ENCODE peak calls at places on chromosomes 12 and 14, in five cellular contexts. Z is SK-N-SH, H is K562, L is HepG2, I is GM12878. Y is an unnamed sample.

GRCh38 chr12:78155546-78155945 is 324.9 kb downstream of the NAV3 start:
- DNase-seq in H (no peak), I (no peak), L (no peak), Z (no peak), Y (peak; percentile 7)

GRCh38 chr14:88129306-88130056 is 124.5 kb downstream of the GPR65 start:
- DNase-seq in H (no peak), L (no peak), Z (no peak), I (no peak), Y (peak; percentile 23)

GRCh38 chr12:27987311-27987710 is 14.8 kb upstream of the PTHLH start:
- DNase-seq in H (no peak), I (no peak), Z (no peak), L (no peak), Y (no peak)

GRCh38 chr12:12626471-12626870 is 14.8 kb downstream of the CREBL2 start:
- DNase-seq in H (no peak), L (no peak), Z (no peak), I (no peak), Y (peak; percentile 12)

GRCh38 chr12:88185988-88186387 is 43.9 kb downstream of the TMTC3 start:
- DNase-seq in H (no peak), I (peak; percentile 3), L (no peak), Z (no peak), Y (peak; percentile 83)

GRCh38 chr12:22064968-22065367 is 18.9 kb downstream of the CMAS start:
- DNase-seq in L (no peak), H (no peak), I (no peak), Z (no peak), Y (no peak)

GRCh38 chr12:6089041-6089823 is 35.2 kb downstream of the VWF start:
- DNase-seq in H (no peak), Z (no peak), L (peak; percentile 56), I (no peak), Y (peak; percentile 52)

GRCh38 chr12:131090254-131091210 is 136.8 kb downstream of the ADGRD1 start:
- DNase-seq in Z (no peak), L (no peak), H (no peak), I (no peak), Y (no peak)

GRCh38 chr12:88472775-88473174 is 107.5 kb downstream of the KITLG start:
- DNase-seq in H (no peak), Z (no peak), I (no peak), L (no peak), Y (peak; percentile 82)

GRCh38 chr14:106442857-106443256 is 916.5 kb downstream of the TMEM121 start:
- DNase-seq in I (no peak), L (no peak), H (peak; percentile 12), Z (no peak), Y (no peak)

GRCh38 chr12:112906712-112907414 is at the start of gene OAS1:
- DNase-seq in L (peak; percentile 72), H (no peak), Z (peak; percentile 59), I (peak; percentile 89), Y (peak; percentile 22)

GRCh38 chr14:75993567-75994041 is 8.0 kb downstream of the IFT43 start:
- DNase-seq in H (no peak), Z (no peak), I (peak; percentile 47), L (no peak), Y (no peak)

GRCh38 chr12:57619434-57620244 is 8.4 kb downstream of the ARHGEF25 start:
- DNase-seq in H (no peak), L (no peak), I (no peak), Z (no peak), Y (no peak)

GRCh38 chr14:89757313-89757939 is 197.1 kb downstream of the EFCAB11 start:
- DNase-seq in I (no peak), H (no peak), Z (no peak), L (no peak), Y (no peak)

GRCh38 chr14:99350751-99351150 is 78.8 kb upstream of the BCL11B start:
- DNase-seq in I (no peak), L (no peak), Z (peak; percentile 44), H (no peak), Y (no peak)

GRCh38 chr14:53613404-53614253 is 343.0 kb downstream of the BMP4 start:
- DNase-seq in Z (no peak), H (no peak), I (peak; percentile 98), L (peak; percentile 100), Y (peak; percentile 90)

DNA sequence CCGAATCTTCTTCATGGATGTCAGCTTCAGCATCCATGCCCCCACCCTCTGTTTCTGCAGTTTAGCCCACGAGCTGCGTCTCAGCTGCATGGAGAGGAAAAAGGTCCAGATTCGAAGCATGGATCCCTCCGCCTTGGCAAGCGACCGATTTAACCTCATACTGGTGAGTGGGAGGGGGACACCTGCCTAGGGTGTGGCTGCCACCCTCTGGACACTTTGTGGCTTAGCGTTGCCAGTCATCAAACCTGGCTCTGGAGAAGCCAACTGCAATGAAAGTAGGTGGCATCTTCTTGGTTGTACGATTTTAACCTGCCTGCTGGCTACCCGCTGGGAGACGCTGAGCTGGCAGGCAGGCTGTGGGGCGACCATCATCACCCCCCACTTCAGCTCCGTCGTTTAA is 16.7 kb downstream of the DCAF4 start:
- DNase-seq in I (no peak), Z (no peak), H (no peak), L (no peak), Y (no peak)
- TF ChIP-seq MXI1 in I (no peak), Z (no peak), H (no peak), L (no peak), Y (no peak)

GRCh38 chr12:647713-648085 is 15.5 kb downstream of the NINJ2 start:
- DNase-seq in H (no peak), I (no peak), Z (no peak), L (no peak), Y (no peak)

GRCh38 chr12:644818-645552 is 18.3 kb downstream of the NINJ2 start:
- DNase-seq in Z (no peak), H (no peak), I (no peak), L (no peak), Y (no peak)

GRCh38 chr12:646303-647038 is 16.8 kb downstream of the NINJ2 start:
- DNase-seq in Z (no peak), I (no peak), H (peak; percentile 43), L (peak; percentile 95), Y (no peak)

GRCh38 chr12:645563-646071 is 17.6 kb downstream of the NINJ2 start:
- DNase-seq in I (no peak), Z (no peak), H (peak; percentile 83), L (peak; percentile 79), Y (peak; percentile 62)

GRCh38 chr12:647039-647712 is 16.1 kb downstream of the NINJ2 start:
- DNase-seq in H (no peak), Z (no peak), I (no peak), L (no peak), Y (no peak)
- H3K27ac ChIP-seq in H (no peak overlapping the region), Z (no peak overlapping the region), I (peak overlapping the region; percentile 31), L (peak overlapping the region; percentile 80), Y (no peak overlapping the region)

DNA sequence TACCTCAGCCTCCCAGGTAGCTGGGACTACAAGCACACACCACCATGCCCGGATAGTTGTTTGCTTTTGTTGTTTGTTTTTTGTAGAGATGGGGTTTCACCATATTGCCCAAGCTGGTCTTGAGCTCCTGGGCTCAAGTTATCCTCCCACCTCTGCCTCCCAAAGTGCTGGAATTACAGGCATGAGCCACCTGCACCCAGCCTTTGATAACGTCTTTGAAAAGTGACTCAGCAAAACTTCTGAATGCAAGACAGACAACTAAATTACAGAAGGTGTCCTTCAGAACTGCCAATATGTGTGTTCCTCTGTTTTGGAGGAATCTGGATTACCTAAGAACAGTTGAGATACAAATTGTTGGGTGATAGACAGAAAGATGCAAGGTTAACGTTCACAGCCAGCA is 99.8 kb downstream of the ESR2 start:
- DNase-seq in I (no peak), L (peak; percentile 6), H (peak; percentile 20), Z (no peak), Y (no peak)
- TF ChIP-seq MXI1 in I (no peak), L (no peak), H (no peak), Z (no peak), Y (no peak)

DNA sequence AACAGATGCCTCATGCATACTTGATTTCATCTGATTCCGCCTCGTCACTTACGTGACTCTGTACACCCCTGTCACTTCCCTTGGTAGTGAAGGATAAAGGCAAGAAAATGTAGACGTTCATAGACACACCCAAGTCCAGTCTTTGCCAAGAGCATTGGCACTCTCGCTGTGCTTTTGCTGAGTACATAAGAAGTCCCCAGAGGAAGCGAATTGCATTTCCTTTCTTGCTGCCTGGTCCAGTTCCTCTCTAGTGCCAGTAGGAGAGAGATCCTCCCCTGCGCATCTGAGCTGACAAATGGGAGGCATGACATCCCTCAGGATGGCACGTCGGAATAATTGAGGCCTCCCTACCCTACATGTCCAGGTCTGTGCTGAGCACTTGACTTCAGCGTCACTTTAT is 21.3 kb upstream of the RIN3 start:
- DNase-seq in H (no peak), Z (no peak), I (no peak), L (no peak), Y (no peak)
- H3K27ac ChIP-seq in H (no peak overlapping the region), Z (no peak overlapping the region), I (no peak overlapping the region), L (no peak overlapping the region), Y (no peak overlapping the region)

GRCh38 chr12:132402831-132403416 is 73.5 kb upstream of the GALNT9 start:
- DNase-seq in H (no peak), L (no peak), Z (no peak), I (no peak), Y (no peak)
- TF ChIP-seq MXI1 in H (no peak), L (no peak), Z (no peak), I (no peak), Y (no peak)

DNA sequence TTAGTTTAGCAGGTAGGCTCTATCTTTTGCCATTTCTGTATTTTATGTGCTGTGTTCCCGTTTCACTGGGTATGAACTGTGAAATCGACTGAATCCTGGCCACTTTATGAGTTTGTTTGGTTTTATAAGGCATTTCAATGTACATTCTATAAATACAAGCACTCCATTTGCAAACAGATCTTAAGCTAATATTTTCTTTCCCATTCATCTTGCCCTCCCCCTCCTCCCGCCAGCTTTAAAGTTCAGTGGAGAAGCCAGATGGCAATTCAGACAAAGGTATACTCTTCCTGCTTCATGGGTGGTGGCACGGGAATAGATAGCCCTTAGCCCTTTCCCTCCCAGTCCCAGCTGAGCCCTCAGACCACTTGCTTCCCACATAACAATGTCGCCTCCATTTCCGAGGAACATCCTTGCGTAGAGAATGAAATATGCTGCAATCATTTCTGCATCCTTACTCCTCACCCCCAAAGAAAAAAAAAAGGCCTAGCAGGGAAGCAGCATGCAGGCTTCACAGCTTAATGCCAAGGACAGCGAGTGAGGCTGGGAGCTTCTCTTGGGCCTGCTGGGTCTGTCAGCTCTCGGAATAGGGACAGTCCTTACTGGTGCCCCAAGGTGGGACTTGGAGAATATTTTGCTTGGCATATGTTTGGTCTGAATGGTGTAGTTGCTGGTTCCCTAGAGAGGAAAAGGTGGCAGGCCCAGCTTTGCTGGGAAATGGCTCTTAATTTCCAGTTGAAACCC is 52.8 kb upstream of the SRSF5 start:
- DNase-seq in I (no peak), L (peak; percentile 85), H (no peak), Z (no peak), Y (no peak)
- H3K27ac ChIP-seq in I (no peak overlapping the region), L (peak overlapping the region; percentile 24), H (no peak overlapping the region), Z (no peak overlapping the region), Y (no peak overlapping the region)

DNA sequence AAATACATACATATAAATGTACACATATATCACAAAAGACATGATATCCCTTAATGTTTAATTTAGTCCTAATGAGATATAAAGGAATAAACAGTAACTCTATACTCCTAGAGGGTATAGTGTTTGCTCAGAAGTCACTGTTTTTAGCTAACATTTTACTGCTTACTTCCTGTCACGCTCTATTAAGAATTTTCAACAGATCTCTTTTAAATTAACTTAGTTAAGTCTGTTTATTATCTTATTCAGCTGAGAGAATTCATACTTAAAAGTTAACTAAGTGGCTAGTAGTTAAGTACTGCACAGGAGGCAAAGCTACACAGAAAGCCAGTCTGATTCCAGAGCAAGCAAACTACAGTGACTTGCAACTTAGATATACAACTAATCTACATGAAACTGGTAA is 39.9 kb downstream of the GXYLT1 start:
- DNase-seq in I (no peak), Z (no peak), H (no peak), L (no peak), Y (no peak)
- TF ChIP-seq MXI1 in I (no peak), Z (no peak), H (no peak), L (no peak), Y (no peak)

Y was measured in IMR-90.